ENCODE peak calls at places on chromosomes 6 and 20, in seven cellular contexts. K is GM12878, R is HCT116, W is HepG2, S is K562, O is SK-N-SH, J is H1. T is an unnamed sample.

GRCh38 chr6:14060971-14061370 is 56.6 kb upstream of the CD83 start:
- DNase-seq in K (no peak), R (no peak), W (no peak), S (no peak), O (no peak), J (no peak), T (no peak)

GRCh38 chr20:44447827-44448419 is 27.8 kb upstream of the TTPAL start:
- DNase-seq in K (no peak), R (no peak), W (no peak), S (no peak), O (no peak), J (no peak), T (no peak)

GRCh38 chr6:35594503-35595186 is 81.9 kb upstream of the TULP1 start:
- DNase-seq in K (no peak), R (no peak), W (no peak), S (no peak), O (no peak), J (no peak), T (no peak)

GRCh38 chr6:71262914-71263313 is 25.7 kb upstream of the OGFRL1 start:
- DNase-seq in K (no peak), R (no peak), W (no peak), S (no peak), O (no peak), J (no peak), T (no peak)

GRCh38 chr6:140256213-140256612 is 881.8 kb upstream of the CITED2 start:
- DNase-seq in K (no peak), R (no peak), W (no peak), S (no peak), O (no peak), J (no peak), T (no peak)

GRCh38 chr6:6834356-6835342 is 246.1 kb downstream of the LY86 start:
- DNase-seq in K (no peak), R (no peak), W (no peak), S (no peak), O (no peak), J (no peak), T (peak)

GRCh38 chr20:60160451-60160850 is 202.2 kb downstream of the CDH26 start:
- DNase-seq in K (no peak), R (no peak), W (no peak), S (no peak), O (no peak), J (no peak), T (no peak)

GRCh38 chr6:44024597-44025219 is 102.5 kb downstream of the MRPL14 start:
- DNase-seq in K (no peak), R (no peak), W (no peak), S (no peak), O (no peak), J (no peak), T (no peak)

GRCh38 chr6:82251942-82252341 is 4.4 kb upstream of the IBTK start:
- DNase-seq in K (no peak), R (peak), W (peak), S (peak), O (peak), J (no peak), T (no peak)

GRCh38 chr6:145801021-145801420 is 13.6 kb downstream of the FBXO30 start:
- DNase-seq in K (no peak), R (no peak), W (no peak), S (no peak), O (no peak), J (no peak), T (no peak)

GRCh38 chr6:96301023-96301422 is 220.6 kb upstream of the UFL1 start:
- DNase-seq in K (no peak), R (no peak), W (peak), S (no peak), O (no peak), J (no peak), T (peak)

GRCh38 chr6:107318100-107318736 is 141.1 kb downstream of the PDSS2 start:
- DNase-seq in K (peak), R (peak), W (peak), S (peak), O (peak), J (peak), T (peak)

GRCh38 chr20:47815866-47816265 is 30.6 kb upstream of the SULF2 start:
- DNase-seq in K (no peak), R (no peak), W (no peak), S (no peak), O (no peak), J (no peak), T (no peak)

GRCh38 chr6:30418448-30418847 is 70.9 kb upstream of the HLA-E start:
- DNase-seq in K (no peak), R (no peak), W (no peak), S (no peak), O (no peak), J (no peak), T (no peak)

GRCh38 chr20:31494131-31494530 is 19.0 kb downstream of the REM1 start:
- DNase-seq in K (no peak), R (peak), W (peak), S (peak), O (no peak), J (peak), T (no peak)

GRCh38 chr6:99471638-99472037 is 43.6 kb downstream of the USP45 start:
- DNase-seq in K (no peak), R (no peak), W (no peak), S (no peak), O (peak), J (no peak), T (no peak)

GRCh38 chr6:144064402-144064830 is 31.0 kb downstream of the SF3B5 start:
- DNase-seq in K (no peak), R (no peak), W (no peak), S (peak), O (no peak), J (peak), T (no peak)

GRCh38 chr20:38337561-38338140 is 8.6 kb upstream of the LBP start:
- DNase-seq in K (no peak), R (peak), W (peak), S (peak), O (peak), J (peak), T (no peak)

GRCh38 chr6:85077098-85077497 is 312.7 kb upstream of the TBX18 start:
- DNase-seq in K (no peak), R (no peak), W (no peak), S (no peak), O (no peak), J (no peak), T (no peak)

GRCh38 chr6:106159531-106159940 is 73.4 kb downstream of the PRDM1 start:
- DNase-seq in K (no peak), R (peak), W (no peak), S (no peak), O (no peak), J (no peak), T (no peak)

GRCh38 chr20:57770852-57771746 is 61.3 kb upstream of the PMEPA1 start:
- DNase-seq in K (no peak), R (no peak), W (no peak), S (no peak), O (no peak), J (no peak), T (no peak)

GRCh38 chr6:161748535-161749386 is 474.9 kb upstream of the AGPAT4 start:
- DNase-seq in K (no peak), R (peak), W (peak), S (peak), O (peak), J (peak), T (peak)

GRCh38 chr6:134289204-134289575 is 28.7 kb downstream of the SGK1 start:
- DNase-seq in K (no peak), R (no peak), W (no peak), S (no peak), O (no peak), J (no peak), T (no peak)

GRCh38 chr6:40344566-40345185 is 242.5 kb downstream of the LRFN2 start:
- DNase-seq in K (no peak), R (no peak), W (no peak), S (no peak), O (peak), J (peak), T (no peak)

GRCh38 chr20:32649697-32650471 is 23.9 kb downstream of the C20orf203 start:
- DNase-seq in K (no peak), R (no peak), W (no peak), S (peak), O (no peak), J (no peak), T (no peak)

GRCh38 chr20:10423735-10424134 is 10.3 kb downstream of the MKKS start:
- DNase-seq in K (no peak), R (no peak), W (no peak), S (no peak), O (no peak), J (no peak), T (no peak)
- TF ChIP-seq JUND in K (no peak), R (no peak), W (no peak), S (no peak), O (no peak), J (no peak), T (no peak)

GRCh38 chr6:20827798-20828197 is 293.5 kb downstream of the CDKAL1 start:
- DNase-seq in K (no peak), R (no peak), W (no peak), S (no peak), O (no peak), J (no peak), T (no peak)
- TF ChIP-seq JUND in K (no peak), R (no peak), W (no peak), S (no peak), O (no peak), J (no peak), T (no peak)

DNA sequence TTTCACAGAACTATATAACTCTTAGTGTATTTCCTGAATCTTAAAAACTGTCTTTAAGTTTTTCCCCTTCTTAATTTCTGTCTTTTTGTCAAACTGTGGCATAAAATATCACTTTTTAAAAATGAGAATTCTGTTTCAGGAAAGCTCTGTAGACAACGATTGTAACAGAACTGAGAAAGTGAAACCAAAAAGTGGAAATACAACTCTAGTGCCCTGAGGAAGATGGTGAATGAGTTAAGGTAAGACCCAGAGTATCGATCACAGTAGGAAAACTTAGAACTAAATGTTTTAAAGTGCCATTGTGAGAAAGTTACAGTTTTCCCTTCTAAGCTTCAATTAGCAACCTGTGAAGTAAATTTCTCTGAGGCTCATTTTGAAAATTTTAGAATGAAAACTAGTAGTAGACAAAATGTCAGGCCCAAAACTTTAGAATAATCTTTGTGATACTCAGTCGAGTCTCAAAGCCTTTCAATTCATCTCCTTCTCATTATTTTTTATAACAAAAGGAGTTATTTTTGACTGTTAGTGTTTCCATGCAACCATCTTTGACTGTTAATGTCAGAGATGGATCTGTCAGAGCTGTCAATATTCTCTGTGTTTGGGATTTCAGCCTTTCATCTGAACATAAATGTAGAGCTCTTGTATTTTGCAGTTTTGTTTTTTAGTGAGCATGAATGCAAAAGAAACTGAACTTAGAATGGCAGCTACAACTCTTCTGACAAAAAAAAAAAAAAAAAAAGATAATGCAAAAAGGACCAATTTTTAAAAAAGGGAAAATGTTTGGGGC is 19.0 kb upstream of the TRDN start:
- DNase-seq in K (no peak), R (no peak), W (no peak), S (no peak), O (no peak), J (no peak), T (peak)
- TF ChIP-seq JUND in K (no peak), R (no peak), W (no peak), S (no peak), O (no peak), J (no peak), T (no peak)

GRCh38 chr6:164807125-164807524 is 502.3 kb downstream of the C6orf118 start:
- DNase-seq in K (no peak), R (no peak), W (no peak), S (no peak), O (no peak), J (no peak), T (no peak)
- TF ChIP-seq JUND in K (no peak), R (no peak), W (no peak), S (no peak), O (no peak), J (no peak), T (no peak)

GRCh38 chr6:28895131-28895812 is 28.5 kb downstream of the TRIM27 start:
- DNase-seq in K (peak), R (peak), W (peak), S (peak), O (peak), J (peak), T (peak)
- TF ChIP-seq JUND in K (no peak), R (no peak), W (no peak), S (no peak), O (no peak), J (no peak), T (no peak)

GRCh38 chr20:63320616-63321147 is 27.7 kb downstream of the COL20A1 start:
- DNase-seq in K (no peak), R (no peak), W (no peak), S (no peak), O (no peak), J (no peak), T (no peak)

GRCh38 chr20:63322923-63323253 is 29.9 kb downstream of the COL20A1 start:
- DNase-seq in K (no peak), R (no peak), W (no peak), S (peak), O (no peak), J (no peak), T (no peak)

GRCh38 chr20:63323298-63323820 is 30.4 kb downstream of the COL20A1 start:
- DNase-seq in K (no peak), R (no peak), W (no peak), S (peak), O (no peak), J (no peak), T (no peak)

GRCh38 chr20:63321148-63321831 is 28.3 kb downstream of the COL20A1 start:
- DNase-seq in K (no peak), R (no peak), W (no peak), S (no peak), O (no peak), J (no peak), T (no peak)

GRCh38 chr20:63322146-63322922 is 29.3 kb downstream of the COL20A1 start:
- DNase-seq in K (no peak), R (no peak), W (no peak), S (peak), O (no peak), J (no peak), T (no peak)
- TF ChIP-seq JUND in K (no peak), R (no peak), W (no peak), S (no peak), O (no peak), J (no peak), T (no peak)

GRCh38 chr6:149895702-149896310 is 2.1 kb downstream of the RAET1E start:
- DNase-seq in K (no peak), R (peak), W (no peak), S (peak), O (peak), J (no peak), T (peak)
- TF ChIP-seq JUND in K (no peak), R (peak), W (no peak), S (no peak), O (no peak), J (no peak), T (no peak)

GRCh38 chr20:12068146-12068545 is 150.5 kb downstream of the BTBD3 start:
- DNase-seq in K (no peak), R (no peak), W (no peak), S (no peak), O (no peak), J (no peak), T (no peak)
- TF ChIP-seq JUND in K (no peak), R (no peak), W (no peak), S (no peak), O (no peak), J (no peak), T (no peak)

T was measured in T47D.